ENCODE peak calls at places on chromosome 18, in six cellular contexts. I is transverse colon, X is endothelial cell of umbilical vein, S is upper lobe of left lung, G is ovary, U is esophagus squamous epithelium. F is an unnamed sample.

GRCh38 chr18:57921708-57922107 is 118.6 kb upstream of the ATP8B1 start:
- DNase-seq in I (no peak), X (no peak), S (no peak), G (no peak), U (no peak), F (no peak)

GRCh38 chr18:31398191-31398590 is 21.6 kb downstream of the DSG4 start:
- DNase-seq in I (no peak), X (no peak), S (no peak), G (no peak), U (no peak), F (no peak)

GRCh38 chr18:54877076-54877475 is 48.8 kb downstream of the RAB27B start:
- DNase-seq in I (no peak), X (no peak), S (no peak), G (no peak), U (no peak), F (no peak)

GRCh38 chr18:60891936-60892335 is 441.3 kb upstream of the CDH20 start:
- DNase-seq in I (no peak), X (no peak), S (no peak), G (no peak), U (no peak), F (no peak)

GRCh38 chr18:45324489-45325111 is 290.7 kb upstream of the SLC14A2 start:
- DNase-seq in I (peak; percentile 20), X (no peak), S (peak; percentile 23), G (peak; percentile 72), U (no peak), F (no peak)

GRCh38 chr18:70250781-70251180 is 38.1 kb upstream of the SOCS6 start:
- DNase-seq in I (no peak), X (no peak), S (no peak), G (no peak), U (no peak), F (no peak)

GRCh38 chr18:49849331-49850217 is 36.2 kb upstream of the ACAA2 start:
- DNase-seq in I (peak; percentile 93), X (peak; percentile 80), S (peak; percentile 71), G (peak; percentile 46), U (no peak), F (no peak)

GRCh38 chr18:77761332-77761731 is 511.7 kb downstream of the GALR1 start:
- DNase-seq in I (no peak), X (no peak), S (no peak), G (no peak), U (no peak), F (no peak)

GRCh38 chr18:61854578-61854977 is 38.2 kb downstream of the RNF152 start:
- DNase-seq in I (no peak), X (peak; percentile 56), S (no peak), G (no peak), U (no peak), F (no peak)

GRCh38 chr18:57223160-57223870 is 76.4 kb downstream of the BOD1L2 start:
- DNase-seq in I (no peak), X (no peak), S (no peak), G (no peak), U (no peak), F (no peak)

GRCh38 chr18:57776767-57777166 is 26.3 kb downstream of the ATP8B1 start:
- DNase-seq in I (no peak), X (no peak), S (no peak), G (no peak), U (no peak), F (no peak)

GRCh38 chr18:23377669-23378469 is 75.2 kb upstream of the RIOK3 start:
- DNase-seq in I (no peak), X (peak; percentile 90), S (no peak), G (no peak), U (no peak), F (no peak)

GRCh38 chr18:5524660-5525059 is 19.1 kb downstream of the EPB41L3 start:
- DNase-seq in I (no peak), X (no peak), S (no peak), G (no peak), U (no peak), F (no peak)

GRCh38 chr18:27843783-27844415 is 333.0 kb downstream of the CDH2 start:
- DNase-seq in I (no peak), X (peak; percentile 85), S (no peak), G (no peak), U (no peak), F (no peak)

GRCh38 chr18:65906621-65907034 is 155.8 kb downstream of the CDH7 start:
- DNase-seq in I (peak; percentile 67), X (no peak), S (no peak), G (no peak), U (no peak), F (no peak)

GRCh38 chr18:22939649-22940048 is 6.5 kb downstream of the RBBP8 start:
- DNase-seq in I (no peak), X (no peak), S (no peak), G (no peak), U (no peak), F (no peak)

GRCh38 chr18:36120297-36120696 is 8.8 kb downstream of the SLC39A6 start:
- DNase-seq in I (no peak), X (no peak), S (no peak), G (no peak), U (no peak), F (no peak)

GRCh38 chr18:23114171-23114881 is 21.0 kb upstream of the CABLES1 start:
- DNase-seq in I (no peak), X (peak; percentile 74), S (peak; percentile 44), G (no peak), U (no peak), F (peak; percentile 42)

GRCh38 chr18:54233761-54234160 is 9.3 kb upstream of the MBD2 start:
- DNase-seq in I (no peak), X (no peak), S (no peak), G (no peak), U (no peak), F (no peak)

GRCh38 chr18:52326001-52326400 is 14.0 kb upstream of the DCC start:
- DNase-seq in I (no peak), X (no peak), S (no peak), G (no peak), U (no peak), F (no peak)

GRCh38 chr18:4541588-4541987 is 86.5 kb upstream of the DLGAP1 start:
- DNase-seq in I (no peak), X (no peak), S (no peak), G (no peak), U (no peak), F (no peak)

DNA sequence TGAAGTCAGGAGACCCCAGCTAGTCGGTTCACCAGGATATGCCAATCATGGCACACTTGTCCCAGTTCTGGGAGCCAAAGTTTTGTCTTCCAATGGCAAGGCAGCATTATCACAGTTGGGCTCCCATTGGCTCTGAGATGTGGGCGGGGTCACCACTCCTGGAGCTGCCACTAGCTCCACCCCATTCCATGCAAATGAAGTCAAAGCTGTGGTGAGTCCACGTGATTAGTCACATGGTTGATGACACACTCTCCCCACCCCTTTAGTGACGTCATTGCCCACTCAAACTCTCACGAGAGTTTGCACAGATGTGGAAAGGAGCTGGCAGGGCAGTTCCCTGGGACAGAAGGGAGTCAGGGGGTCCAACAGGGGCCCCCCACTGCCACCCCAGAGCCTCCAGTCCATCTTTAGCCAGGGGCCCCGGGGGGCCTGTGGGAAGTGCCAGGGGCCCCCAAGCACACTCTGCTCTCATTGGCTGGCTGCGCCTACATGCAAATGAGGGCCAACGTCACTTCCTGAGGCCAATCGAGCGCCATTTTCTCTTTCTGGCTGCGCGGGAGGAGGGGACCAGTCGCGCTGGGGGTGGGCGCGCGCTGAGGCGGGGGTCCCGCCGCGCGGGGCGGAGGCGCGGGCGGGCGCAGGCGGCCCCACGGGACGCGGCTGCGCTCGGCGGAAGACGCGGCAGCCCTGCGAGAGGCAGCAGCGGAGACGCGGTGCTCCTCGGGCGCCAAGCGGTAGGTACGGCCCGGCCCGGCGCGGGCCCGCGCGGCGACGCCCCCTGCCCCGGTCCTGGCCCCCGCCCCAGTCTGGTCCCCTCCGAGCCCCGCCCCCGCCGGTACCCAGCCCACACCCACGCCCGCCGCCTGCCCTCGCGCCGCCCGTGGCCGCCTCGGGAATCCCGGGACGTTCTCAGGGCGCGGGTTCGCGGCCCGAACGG is at the start of gene ADNP2:
- DNase-seq in I (peak; percentile 83), X (peak; percentile 97), S (peak; percentile 86), G (peak; percentile 81), U (peak; percentile 54), F (peak; percentile 76)
- TF ChIP-seq POLR2A in I (no peak), X (no peak), S (peak; percentile 59), G (peak; percentile 42), U (peak; percentile 66), F (no peak)

DNA sequence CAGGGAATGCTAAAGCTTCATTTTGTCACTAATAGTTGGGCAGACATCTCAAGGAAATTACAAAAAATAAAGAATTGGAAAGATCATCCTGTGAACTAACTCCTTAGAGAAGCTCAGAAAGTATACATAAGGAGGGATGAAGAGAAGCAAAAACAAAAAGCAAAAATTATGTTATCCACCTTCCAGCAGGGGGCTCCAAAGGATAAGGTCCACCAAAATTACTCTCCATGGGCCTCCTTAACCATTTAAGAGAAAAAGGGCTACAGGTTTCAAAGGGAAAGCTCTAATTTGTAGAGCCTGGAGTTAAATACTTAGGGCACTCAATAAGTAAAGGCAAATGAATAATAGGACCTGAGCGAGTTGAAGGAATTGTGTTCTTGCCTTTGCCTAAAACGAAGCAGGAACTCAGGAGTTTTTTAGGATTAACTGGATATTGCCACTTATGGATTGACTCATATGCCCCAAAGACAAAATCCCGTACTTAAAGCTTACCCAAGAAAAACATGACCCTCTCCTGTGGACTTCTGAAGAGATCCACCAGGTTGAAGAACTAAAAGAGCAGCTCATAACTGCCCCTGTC is 1167.9 kb downstream of the DSC3 start:
- DNase-seq in I (no peak), X (peak; percentile 30), S (no peak), G (no peak), U (no peak), F (no peak)
- TF ChIP-seq CTCF in I (peak; percentile 21), X (peak; percentile 21), S (peak; percentile 22), G (no peak), U (no peak), F (peak; percentile 43)

GRCh38 chr18:29172151-29173015 is 995.5 kb upstream of the CDH2 start:
- DNase-seq in I (no peak), X (no peak), S (no peak), G (no peak), U (no peak), F (no peak)

GRCh38 chr18:29164020-29164706 is 987.2 kb upstream of the CDH2 start:
- DNase-seq in I (no peak), X (peak; percentile 91), S (no peak), G (no peak), U (no peak), F (no peak)

GRCh38 chr18:29164993-29165599 is 988.2 kb upstream of the CDH2 start:
- DNase-seq in I (no peak), X (peak; percentile 89), S (no peak), G (no peak), U (no peak), F (no peak)

GRCh38 chr18:29174891-29175290 is 998.0 kb upstream of the CDH2 start:
- DNase-seq in I (no peak), X (no peak), S (no peak), G (no peak), U (no peak), F (no peak)

DNA sequence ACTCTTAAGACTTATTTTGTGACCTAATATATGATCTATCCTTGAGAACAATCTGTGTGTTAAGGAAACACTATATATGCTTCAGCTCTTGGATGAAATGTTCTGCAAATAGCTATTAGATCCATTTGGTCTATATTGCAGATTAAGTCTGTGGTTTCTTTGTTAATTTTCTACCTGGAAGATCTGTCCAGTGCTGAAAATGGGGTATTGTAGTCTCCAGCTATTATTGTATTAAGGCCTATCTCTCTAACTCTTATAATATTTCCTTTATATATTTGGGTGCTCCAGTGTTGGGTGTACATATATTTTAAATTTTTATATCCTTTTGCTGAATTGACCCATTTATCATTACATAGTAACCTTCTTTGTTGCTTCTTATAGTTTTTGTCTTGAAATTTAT is 992.7 kb upstream of the CDH2 start:
- DNase-seq in I (no peak), X (no peak), S (no peak), G (no peak), U (no peak), F (no peak)
- H3K36me3 ChIP-seq in I (no peaks in the 10 kb centered on the region), X (no peaks in the 10 kb centered on the region), S (no peaks in the 10 kb centered on the region), G (no peaks in the 10 kb centered on the region), U (no peaks in the 10 kb centered on the region), F (no peaks in the 10 kb centered on the region)

GRCh38 chr18:9614401-9615279 is at the start of gene PPP4R1:
- DNase-seq in I (peak; percentile 81), X (peak; percentile 79), S (peak; percentile 85), G (peak; percentile 84), U (peak; percentile 40), F (peak; percentile 50)
- TF ChIP-seq POLR2A in I (no peak), X (peak; percentile 59), S (peak; percentile 69), G (peak; percentile 19), U (no peak), F (no peak)

F was measured in breast epithelium.